ENCODE peak calls at places on chromosomes 2 and 18, in eight cellular contexts. One of them, this sample, is unnamed. For H3K27me3, the result is how much of the 10 kb centered on the place peaks cover.

GRCh38 chr2:5923957-5924945 is 232.1 kb downstream of the SOX11 start:
- DNase-seq in hepatocyte: no peak
- DNase-seq in HCT116: no peak
- DNase-seq in lower lobe of right lung: no peak
- DNase-seq in mammary epithelial cell: no peak
- DNase-seq in body of pancreas: no peak
- DNase-seq in dorsolateral prefrontal cortex: no peak
- DNase-seq in left ventricle myocardium inferior: no peak
- DNase-seq in this sample: no peak

GRCh38 chr2:226772389-226773179 is 27.0 kb downstream of the IRS1 start:
- DNase-seq in hepatocyte: no peak
- DNase-seq in HCT116: no peak
- DNase-seq in lower lobe of right lung: no peak
- DNase-seq in mammary epithelial cell: no peak
- DNase-seq in body of pancreas: no peak
- DNase-seq in dorsolateral prefrontal cortex: no peak
- DNase-seq in left ventricle myocardium inferior: no peak
- DNase-seq in this sample: no peak

GRCh38 chr2:96399342-96400048 is 63.9 kb downstream of the NCAPH start:
- DNase-seq in hepatocyte: no peak
- DNase-seq in HCT116: no peak
- DNase-seq in lower lobe of right lung: no peak
- DNase-seq in mammary epithelial cell: no peak
- DNase-seq in body of pancreas: no peak
- DNase-seq in dorsolateral prefrontal cortex: no peak
- DNase-seq in left ventricle myocardium inferior: no peak
- DNase-seq in this sample: no peak

GRCh38 chr18:63320041-63320689 is 596 bp upstream of the BCL2 start:
- DNase-seq in hepatocyte: peak
- DNase-seq in HCT116: peak
- DNase-seq in lower lobe of right lung: peak
- DNase-seq in mammary epithelial cell: peak
- DNase-seq in body of pancreas: peak
- DNase-seq in dorsolateral prefrontal cortex: peak
- DNase-seq in left ventricle myocardium inferior: peak
- DNase-seq in this sample: peak

GRCh38 chr18:35983818-35984217 is 11.3 kb downstream of the RMP24 start:
- DNase-seq in hepatocyte: no peak
- DNase-seq in HCT116: no peak
- DNase-seq in lower lobe of right lung: no peak
- DNase-seq in mammary epithelial cell: no peak
- DNase-seq in body of pancreas: no peak
- DNase-seq in dorsolateral prefrontal cortex: no peak
- DNase-seq in left ventricle myocardium inferior: no peak
- DNase-seq in this sample: peak

GRCh38 chr18:51193621-51194287 is 3.7 kb downstream of the MEX3C start:
- DNase-seq in hepatocyte: no peak
- DNase-seq in HCT116: no peak
- DNase-seq in lower lobe of right lung: no peak
- DNase-seq in mammary epithelial cell: peak
- DNase-seq in body of pancreas: no peak
- DNase-seq in dorsolateral prefrontal cortex: no peak
- DNase-seq in left ventricle myocardium inferior: no peak
- DNase-seq in this sample: no peak

GRCh38 chr2:29518988-29519925 is 402.1 kb downstream of the ALK start:
- DNase-seq in hepatocyte: peak
- DNase-seq in HCT116: no peak
- DNase-seq in lower lobe of right lung: no peak
- DNase-seq in mammary epithelial cell: peak
- DNase-seq in body of pancreas: peak
- DNase-seq in dorsolateral prefrontal cortex: no peak
- DNase-seq in left ventricle myocardium inferior: no peak
- DNase-seq in this sample: peak

GRCh38 chr2:57696016-57696415 is 350.6 kb upstream of the VRK2 start:
- DNase-seq in hepatocyte: peak
- DNase-seq in HCT116: peak
- DNase-seq in lower lobe of right lung: no peak
- DNase-seq in mammary epithelial cell: peak
- DNase-seq in body of pancreas: no peak
- DNase-seq in dorsolateral prefrontal cortex: no peak
- DNase-seq in left ventricle myocardium inferior: no peak
- DNase-seq in this sample: peak

GRCh38 chr2:160952462-160952861 is 207.8 kb upstream of the TANK start:
- DNase-seq in hepatocyte: no peak
- DNase-seq in HCT116: no peak
- DNase-seq in lower lobe of right lung: peak
- DNase-seq in mammary epithelial cell: no peak
- DNase-seq in body of pancreas: peak
- DNase-seq in dorsolateral prefrontal cortex: peak
- DNase-seq in left ventricle myocardium inferior: peak
- DNase-seq in this sample: no peak

GRCh38 chr18:3595282-3596273 is 145.6 kb downstream of the TGIF1 start:
- DNase-seq in hepatocyte: peak
- DNase-seq in HCT116: no peak
- DNase-seq in lower lobe of right lung: no peak
- DNase-seq in mammary epithelial cell: peak
- DNase-seq in body of pancreas: peak
- DNase-seq in dorsolateral prefrontal cortex: no peak
- DNase-seq in left ventricle myocardium inferior: no peak
- DNase-seq in this sample: peak

GRCh38 chr18:80103231-80103630 is 5.8 kb upstream of the ADNP2 start:
- DNase-seq in hepatocyte: no peak
- DNase-seq in HCT116: no peak
- DNase-seq in lower lobe of right lung: no peak
- DNase-seq in mammary epithelial cell: no peak
- DNase-seq in body of pancreas: no peak
- DNase-seq in dorsolateral prefrontal cortex: no peak
- DNase-seq in left ventricle myocardium inferior: no peak
- DNase-seq in this sample: peak

GRCh38 chr2:235026137-235026536 is 74.3 kb downstream of the SH3BP4 start:
- DNase-seq in hepatocyte: peak
- DNase-seq in HCT116: peak
- DNase-seq in lower lobe of right lung: no peak
- DNase-seq in mammary epithelial cell: peak
- DNase-seq in body of pancreas: peak
- DNase-seq in dorsolateral prefrontal cortex: no peak
- DNase-seq in left ventricle myocardium inferior: no peak
- DNase-seq in this sample: peak

GRCh38 chr2:177169810-177170514 is 42.6 kb upstream of the HNRNPA3 start:
- DNase-seq in hepatocyte: peak
- DNase-seq in HCT116: no peak
- DNase-seq in lower lobe of right lung: peak
- DNase-seq in mammary epithelial cell: peak
- DNase-seq in body of pancreas: no peak
- DNase-seq in dorsolateral prefrontal cortex: no peak
- DNase-seq in left ventricle myocardium inferior: no peak
- DNase-seq in this sample: peak

GRCh38 chr18:23077493-23078256 is 57.6 kb upstream of the CABLES1 start:
- DNase-seq in hepatocyte: peak
- DNase-seq in HCT116: no peak
- DNase-seq in lower lobe of right lung: no peak
- DNase-seq in mammary epithelial cell: no peak
- DNase-seq in body of pancreas: peak
- DNase-seq in dorsolateral prefrontal cortex: no peak
- DNase-seq in left ventricle myocardium inferior: no peak
- DNase-seq in this sample: peak

GRCh38 chr2:107990718-107991117 is 4.4 kb downstream of the SLC5A7 start:
- DNase-seq in hepatocyte: no peak
- DNase-seq in HCT116: no peak
- DNase-seq in lower lobe of right lung: no peak
- DNase-seq in mammary epithelial cell: no peak
- DNase-seq in body of pancreas: no peak
- DNase-seq in dorsolateral prefrontal cortex: no peak
- DNase-seq in left ventricle myocardium inferior: no peak
- DNase-seq in this sample: no peak

GRCh38 chr2:121471571-121472464 is 58.9 kb upstream of the RNU4ATAC start:
- DNase-seq in hepatocyte: no peak
- DNase-seq in HCT116: no peak
- DNase-seq in lower lobe of right lung: no peak
- DNase-seq in mammary epithelial cell: no peak
- DNase-seq in body of pancreas: no peak
- DNase-seq in dorsolateral prefrontal cortex: no peak
- DNase-seq in left ventricle myocardium inferior: no peak
- DNase-seq in this sample: no peak

GRCh38 chr2:38115216-38116012 is 39.5 kb upstream of the CYP1B1 start:
- DNase-seq in hepatocyte: peak
- DNase-seq in HCT116: peak
- DNase-seq in lower lobe of right lung: peak
- DNase-seq in mammary epithelial cell: peak
- DNase-seq in body of pancreas: peak
- DNase-seq in dorsolateral prefrontal cortex: no peak
- DNase-seq in left ventricle myocardium inferior: peak
- DNase-seq in this sample: peak

GRCh38 chr2:23624378-23624777 is 239.4 kb downstream of the KLHL29 start:
- DNase-seq in hepatocyte: no peak
- DNase-seq in HCT116: peak
- DNase-seq in lower lobe of right lung: peak
- DNase-seq in mammary epithelial cell: no peak
- DNase-seq in body of pancreas: no peak
- DNase-seq in dorsolateral prefrontal cortex: no peak
- DNase-seq in left ventricle myocardium inferior: no peak
- DNase-seq in this sample: no peak

GRCh38 chr2:178298785-178299212 is 104.5 kb downstream of the OSBPL6 start:
- DNase-seq in hepatocyte: no peak
- DNase-seq in HCT116: peak
- DNase-seq in lower lobe of right lung: no peak
- DNase-seq in mammary epithelial cell: peak
- DNase-seq in body of pancreas: no peak
- DNase-seq in dorsolateral prefrontal cortex: no peak
- DNase-seq in left ventricle myocardium inferior: no peak
- DNase-seq in this sample: peak

GRCh38 chr2:222024934-222025890 is 273.6 kb downstream of the PAX3 start:
- DNase-seq in hepatocyte: peak
- DNase-seq in HCT116: peak
- DNase-seq in lower lobe of right lung: no peak
- DNase-seq in mammary epithelial cell: peak
- DNase-seq in body of pancreas: no peak
- DNase-seq in dorsolateral prefrontal cortex: no peak
- DNase-seq in left ventricle myocardium inferior: no peak
- DNase-seq in this sample: peak
- TF ChIP-seq CTCF in hepatocyte: peak
- TF ChIP-seq CTCF in HCT116: peak
- TF ChIP-seq CTCF in lower lobe of right lung: peak
- TF ChIP-seq CTCF in mammary epithelial cell: peak
- TF ChIP-seq CTCF in body of pancreas: peak
- TF ChIP-seq CTCF in dorsolateral prefrontal cortex: peak
- TF ChIP-seq CTCF in left ventricle myocardium inferior: peak
- TF ChIP-seq CTCF in this sample: peak

DNA sequence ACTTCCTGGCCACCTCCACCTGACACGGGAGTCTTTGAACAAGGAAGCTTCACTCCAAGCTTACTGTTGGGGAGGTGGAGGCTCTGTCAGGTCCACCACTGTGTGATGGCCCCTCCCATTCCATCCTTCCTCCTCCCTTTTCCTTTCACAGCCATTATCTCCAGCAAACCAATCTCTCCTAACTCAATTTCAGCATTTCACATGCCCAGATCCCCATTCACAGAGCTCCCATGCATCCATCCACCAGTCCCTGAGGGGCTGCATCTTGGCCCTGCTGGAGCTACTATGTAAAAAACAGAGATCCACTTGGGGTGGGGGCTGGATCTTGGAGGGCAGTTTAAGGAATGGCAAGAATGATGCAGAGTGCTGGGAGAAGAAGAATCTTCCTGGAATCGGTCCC is 129.0 kb upstream of the COPS8 start:
- DNase-seq in hepatocyte: no peak
- DNase-seq in HCT116: no peak
- DNase-seq in lower lobe of right lung: no peak
- DNase-seq in mammary epithelial cell: no peak
- DNase-seq in body of pancreas: no peak
- DNase-seq in dorsolateral prefrontal cortex: no peak
- DNase-seq in left ventricle myocardium inferior: no peak
- DNase-seq in this sample: no peak
- H3K4me3 ChIP-seq in hepatocyte: no peak
- H3K4me3 ChIP-seq in HCT116: no peak
- H3K4me3 ChIP-seq in lower lobe of right lung: no peak
- H3K4me3 ChIP-seq in mammary epithelial cell: no peak
- H3K4me3 ChIP-seq in body of pancreas: no peak
- H3K4me3 ChIP-seq in dorsolateral prefrontal cortex: no peak
- H3K4me3 ChIP-seq in left ventricle myocardium inferior: no peak
- H3K4me3 ChIP-seq in this sample: no peak

DNA sequence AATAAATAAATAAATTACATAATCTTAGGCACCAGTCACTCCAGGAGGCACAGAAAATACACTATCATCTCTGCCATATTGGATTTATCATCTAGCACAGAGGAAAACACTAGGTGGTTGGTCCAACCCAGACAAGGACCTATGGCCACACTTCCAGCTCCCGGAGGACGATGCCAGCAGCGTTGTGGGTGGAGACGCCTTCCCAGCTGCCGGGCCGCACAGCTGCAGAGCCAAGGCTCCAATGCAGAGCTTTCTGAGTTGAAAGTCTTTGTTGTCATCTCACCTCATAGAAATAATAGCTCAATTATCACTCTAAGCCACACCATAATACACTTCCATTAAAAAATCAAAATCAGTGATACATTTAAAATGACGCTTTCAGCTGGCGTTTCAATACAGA is 457.1 kb upstream of the SALL3 start:
- DNase-seq in hepatocyte: no peak
- DNase-seq in HCT116: no peak
- DNase-seq in lower lobe of right lung: no peak
- DNase-seq in mammary epithelial cell: no peak
- DNase-seq in body of pancreas: no peak
- DNase-seq in dorsolateral prefrontal cortex: no peak
- DNase-seq in left ventricle myocardium inferior: no peak
- DNase-seq in this sample: no peak
- H3K27me3 ChIP-seq in hepatocyte: under half
- H3K27me3 ChIP-seq in HCT116: under half
- H3K27me3 ChIP-seq in lower lobe of right lung: under half
- H3K27me3 ChIP-seq in mammary epithelial cell: under half
- H3K27me3 ChIP-seq in body of pancreas: under half
- H3K27me3 ChIP-seq in dorsolateral prefrontal cortex: under half
- H3K27me3 ChIP-seq in left ventricle myocardium inferior: half or more
- H3K27me3 ChIP-seq in this sample: under half

GRCh38 chr2:222318712-222319575 is 20.1 kb upstream of the PAX3 start:
- DNase-seq in hepatocyte: peak
- DNase-seq in HCT116: no peak
- DNase-seq in lower lobe of right lung: no peak
- DNase-seq in mammary epithelial cell: no peak
- DNase-seq in body of pancreas: no peak
- DNase-seq in dorsolateral prefrontal cortex: no peak
- DNase-seq in left ventricle myocardium inferior: peak
- DNase-seq in this sample: no peak
- TF ChIP-seq CTCF in hepatocyte: peak
- TF ChIP-seq CTCF in HCT116: peak
- TF ChIP-seq CTCF in lower lobe of right lung: peak
- TF ChIP-seq CTCF in mammary epithelial cell: no peak
- TF ChIP-seq CTCF in body of pancreas: no peak
- TF ChIP-seq CTCF in dorsolateral prefrontal cortex: peak
- TF ChIP-seq CTCF in left ventricle myocardium inferior: peak
- TF ChIP-seq CTCF in this sample: peak